ENCODE peak calls at places on chromosomes 1 and 21, in nine cellular contexts. T is GDM1, C is H54, Z is activated T-helper 1 cell treated with Interleukin-2 at 50 U/mL for 16 hours, Y is occipital lobe, P is GM03348, O is lower lobe of right lung, N is AG20443, G is sigmoid colon. K is an unnamed sample.

GRCh38 chr1:24695202-24695974 is 49.9 kb upstream of the CLIC4 start:
- DNase-seq in T (no peak), C (no peak), Z (no peak), Y (no peak), P (no peak), O (peak; percentile 59), N (no peak), G (no peak), K (peak; percentile 32)

GRCh38 chr1:4061521-4062031 is 161.5 kb upstream of the C1orf174 start:
- DNase-seq in T (no peak), C (no peak), Z (no peak), Y (no peak), P (no peak), O (no peak), N (no peak), G (no peak), K (no peak)

GRCh38 chr1:34924759-34925555 is 4.5 kb downstream of the DLGAP3 start:
- DNase-seq in T (peak; percentile 25), C (peak; percentile 86), Z (no peak), Y (no peak), P (peak; percentile 94), O (peak; percentile 69), N (peak; percentile 95), G (no peak), K (peak; percentile 72)

GRCh38 chr1:1137256-1138045 is 21.6 kb upstream of the C1orf159 start:
- DNase-seq in T (no peak), C (no peak), Z (peak; percentile 55), Y (no peak), P (no peak), O (no peak), N (no peak), G (no peak), K (no peak)

GRCh38 chr1:21292991-21293536 is 2.8 kb upstream of the ECE1 start:
- DNase-seq in T (no peak), C (no peak), Z (peak; percentile 13), Y (no peak), P (no peak), O (no peak), N (no peak), G (no peak), K (no peak)

GRCh38 chr1:115706774-115707425 is 61.6 kb downstream of the CASQ2 start:
- DNase-seq in T (peak; percentile 19), C (no peak), Z (no peak), Y (no peak), P (peak; percentile 59), O (no peak), N (peak; percentile 44), G (no peak), K (peak; percentile 77)

GRCh38 chr1:19044975-19045831 is 88.7 kb upstream of the IFFO2 start:
- DNase-seq in T (no peak), C (no peak), Z (no peak), Y (peak; percentile 71), P (peak; percentile 58), O (peak; percentile 33), N (peak; percentile 60), G (no peak), K (no peak)

GRCh38 chr21:27502801-27503200 is 535.9 kb upstream of the ADAMTS5 start:
- DNase-seq in T (no peak), C (no peak), Z (no peak), Y (no peak), P (no peak), O (no peak), N (no peak), G (no peak), K (no peak)

GRCh38 chr1:63780541-63780940 is 6.7 kb downstream of the ROR1 start:
- DNase-seq in T (no peak), C (no peak), Z (no peak), Y (no peak), P (no peak), O (no peak), N (no peak), G (no peak), K (no peak)

GRCh38 chr1:62856964-62857363 is 73.0 kb downstream of the ATG4C start:
- DNase-seq in T (no peak), C (no peak), Z (no peak), Y (no peak), P (no peak), O (no peak), N (no peak), G (no peak), K (no peak)

GRCh38 chr1:75203415-75204277 is 69.5 kb downstream of the LHX8 start:
- DNase-seq in T (no peak), C (peak; percentile 11), Z (no peak), Y (no peak), P (peak; percentile 67), O (no peak), N (peak; percentile 48), G (no peak), K (peak; percentile 69)